ENCODE peak calls at places on chromosome 5, in six cellular contexts. O is H9, R is neuronal stem cell, M is mesenchymal stem cell, I is mesendoderm, Z is H1. Y is an unnamed sample.

GRCh38 chr5:61184708-61185107 is 22.4 kb upstream of the SMIM15 start:
- DNase-seq in O (no peak), R (no peak), M (peak), I (no peak), Z (no peak), Y (peak)

GRCh38 chr5:139394123-139394653 is 716 bp downstream of the PROB1 start:
- DNase-seq in O (peak), R (no peak), M (peak), I (peak), Z (no peak), Y (no peak)

GRCh38 chr5:93620487-93621339 is 37.7 kb downstream of the NR2F1 start:
- DNase-seq in O (peak), R (peak), M (peak), I (peak), Z (no peak), Y (peak)

GRCh38 chr5:32984851-32985250 is 273.7 kb downstream of the NPR3 start:
- DNase-seq in O (no peak), R (no peak), M (no peak), I (no peak), Z (no peak), Y (no peak)

GRCh38 chr5:68544656-68545565 is 329.4 kb downstream of the PIK3R1 start:
- DNase-seq in O (no peak), R (no peak), M (peak), I (peak), Z (no peak), Y (no peak)

GRCh38 chr5:83718195-83718825 is 2.3 kb downstream of the HAPLN1 start:
- DNase-seq in O (peak), R (peak), M (peak), I (peak), Z (no peak), Y (peak)

GRCh38 chr5:137497396-137498290 is 1.5 kb downstream of the SPOCK1 start:
- DNase-seq in O (peak), R (no peak), M (no peak), I (no peak), Z (no peak), Y (no peak)

GRCh38 chr5:149831492-149831891 is 101.4 kb downstream of the PPARGC1B start:
- DNase-seq in O (no peak), R (no peak), M (peak), I (no peak), Z (no peak), Y (peak)

GRCh38 chr5:147348046-147348445 is 113.2 kb downstream of the STK32A start:
- DNase-seq in O (no peak), R (no peak), M (no peak), I (no peak), Z (no peak), Y (no peak)

GRCh38 chr5:75538201-75538600 is 26.5 kb downstream of the POLK start:
- DNase-seq in O (no peak), R (no peak), M (no peak), I (no peak), Z (no peak), Y (no peak)

GRCh38 chr5:147417133-147417813 is 92.6 kb downstream of the DPYSL3 start:
- DNase-seq in O (no peak), R (no peak), M (peak), I (no peak), Z (no peak), Y (no peak)

GRCh38 chr5:9861664-9862256 is 231.6 kb upstream of the TAS2R1 start:
- DNase-seq in O (no peak), R (no peak), M (no peak), I (peak), Z (no peak), Y (no peak)

GRCh38 chr5:57642066-57642465 is 159.5 kb upstream of the ACTBL2 start:
- DNase-seq in O (peak), R (no peak), M (no peak), I (no peak), Z (no peak), Y (no peak)

GRCh38 chr5:43305948-43306563 is 7.2 kb downstream of the HMGCS1 start:
- DNase-seq in O (no peak), R (no peak), M (peak), I (peak), Z (no peak), Y (peak)

GRCh38 chr5:157571357-157571827 is 4.2 kb downstream of the ADAM19 start:
- DNase-seq in O (no peak), R (no peak), M (peak), I (peak), Z (peak), Y (peak)

GRCh38 chr5:172904643-172905345 is 54.4 kb upstream of the RPL26L1 start:
- DNase-seq in O (peak), R (no peak), M (peak), I (peak), Z (no peak), Y (peak)

GRCh38 chr5:108324886-108325285 is 57.0 kb downstream of the FBXL17 start:
- DNase-seq in O (no peak), R (no peak), M (no peak), I (no peak), Z (no peak), Y (no peak)

GRCh38 chr5:7074176-7074575 is 321.8 kb upstream of the ADCY2 start:
- DNase-seq in O (no peak), R (no peak), M (no peak), I (no peak), Z (no peak), Y (no peak)

GRCh38 chr5:35822541-35822940 is 34.1 kb upstream of the IL7R start:
- DNase-seq in O (no peak), R (no peak), M (no peak), I (no peak), Z (no peak), Y (no peak)

GRCh38 chr5:131224387-131225191 is 39.3 kb upstream of the CDC42SE2 start:
- DNase-seq in O (no peak), R (no peak), M (no peak), I (no peak), Z (no peak), Y (no peak)

GRCh38 chr5:8843766-8844165 is 702.1 kb downstream of the SEMA5A start:
- DNase-seq in O (no peak), R (no peak), M (peak), I (no peak), Z (no peak), Y (no peak)

GRCh38 chr5:132238169-132238744 is 10.6 kb upstream of the P4HA2 start:
- DNase-seq in O (peak), R (peak), M (peak), I (peak), Z (no peak), Y (peak)

GRCh38 chr5:120435129-120435528 is 29.0 kb upstream of the PRR16 start:
- DNase-seq in O (no peak), R (no peak), M (no peak), I (no peak), Z (no peak), Y (no peak)

GRCh38 chr5:68455216-68455615 is 239.7 kb downstream of the PIK3R1 start:
- DNase-seq in O (no peak), R (no peak), M (no peak), I (no peak), Z (no peak), Y (no peak)

GRCh38 chr5:34459908-34460307 is 196.2 kb upstream of the RAI14 start:
- DNase-seq in O (no peak), R (no peak), M (no peak), I (peak), Z (no peak), Y (no peak)

GRCh38 chr5:122435738-122436137 is 123.7 kb downstream of the SNCAIP start:
- DNase-seq in O (no peak), R (no peak), M (no peak), I (no peak), Z (no peak), Y (no peak)

GRCh38 chr5:114782869-114783268 is 386.8 kb downstream of the TRIM36 start:
- DNase-seq in O (peak), R (no peak), M (no peak), I (peak), Z (no peak), Y (no peak)

GRCh38 chr5:173963867-173964429 is 25.0 kb upstream of the C5orf47 start:
- DNase-seq in O (peak), R (no peak), M (no peak), I (peak), Z (no peak), Y (no peak)

GRCh38 chr5:158487677-158488076 is 612.0 kb downstream of the EBF1 start:
- DNase-seq in O (no peak), R (no peak), M (no peak), I (no peak), Z (no peak), Y (no peak)

GRCh38 chr5:72387985-72388384 is 67.8 kb downstream of the PTCD2 start:
- DNase-seq in O (no peak), R (no peak), M (peak), I (peak), Z (no peak), Y (no peak)

GRCh38 chr5:74017786-74018211 is 391.8 kb downstream of the ARHGEF28 start:
- DNase-seq in O (no peak), R (no peak), M (peak), I (peak), Z (no peak), Y (peak)

GRCh38 chr5:140336388-140336787 is 10.0 kb downstream of the HBEGF start:
- DNase-seq in O (no peak), R (no peak), M (peak), I (no peak), Z (no peak), Y (no peak)

GRCh38 chr5:42887094-42887493 is 75.4 kb upstream of the SELENOP start:
- DNase-seq in O (no peak), R (no peak), M (no peak), I (no peak), Z (no peak), Y (peak)

GRCh38 chr5:36337592-36337991 is 35.9 kb upstream of the RANBP3L start:
- DNase-seq in O (no peak), R (no peak), M (no peak), I (no peak), Z (no peak), Y (no peak)

GRCh38 chr5:54739371-54739770 is 221.8 kb downstream of the SNX18 start:
- DNase-seq in O (no peak), R (no peak), M (no peak), I (no peak), Z (no peak), Y (no peak)
- H2AK5ac ChIP-seq in O (no peak), R (no peak), M (no peak), I (no peak), Z (no peak), Y (no peak)

DNA sequence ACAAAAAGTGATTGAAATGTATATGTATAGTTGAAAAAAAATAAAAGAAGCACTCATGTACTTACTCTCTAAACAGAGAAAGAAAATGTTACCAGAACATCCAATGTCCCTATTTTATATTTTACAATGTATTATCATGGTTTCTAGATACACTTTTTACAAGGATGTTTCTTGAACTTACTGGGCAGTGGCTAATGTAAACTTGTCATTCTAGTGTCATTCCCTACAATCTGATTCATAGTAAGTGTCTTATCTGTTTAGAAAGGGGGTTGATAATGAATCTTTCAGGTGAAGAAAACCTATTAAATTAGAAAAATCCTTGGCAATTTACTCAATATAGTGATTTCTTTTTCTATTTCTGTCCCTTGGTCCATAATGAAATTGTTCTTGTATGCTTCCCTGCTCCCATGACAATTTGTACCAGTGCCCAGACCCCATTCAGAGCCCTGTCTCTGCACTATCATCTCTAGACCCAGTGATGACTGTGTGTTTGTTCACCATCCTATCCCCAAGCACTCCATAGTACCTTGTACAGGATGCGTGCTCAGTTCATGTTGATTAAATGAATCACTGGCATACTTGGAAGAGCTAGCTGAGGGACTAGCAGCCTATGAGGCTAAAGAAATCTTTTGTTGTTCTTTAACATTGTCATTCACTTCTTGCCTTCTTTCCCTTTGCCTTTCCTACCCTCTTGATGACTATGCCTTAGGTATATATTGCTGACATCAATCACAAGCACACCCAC is 101.2 kb downstream of the HMHB1 start:
- DNase-seq in O (no peak), R (no peak), M (no peak), I (no peak), Z (no peak), Y (no peak)
- H2BK5ac ChIP-seq in O (no peak), R (no peak), M (no peak), I (no peak), Z (no peak), Y (no peak)

GRCh38 chr5:40685191-40685590 is 5.5 kb downstream of the PTGER4 start:
- DNase-seq in O (no peak), R (no peak), M (no peak), I (no peak), Z (no peak), Y (no peak)

GRCh38 chr5:40685952-40686351 is 6.2 kb downstream of the PTGER4 start:
- DNase-seq in O (no peak), R (no peak), M (no peak), I (no peak), Z (no peak), Y (no peak)

GRCh38 chr5:40688127-40688756 is 8.5 kb downstream of the PTGER4 start:
- DNase-seq in O (peak), R (peak), M (peak), I (peak), Z (no peak), Y (peak)

GRCh38 chr5:40689442-40689841 is 9.7 kb downstream of the PTGER4 start:
- DNase-seq in O (no peak), R (no peak), M (peak), I (peak), Z (no peak), Y (peak)

DNA sequence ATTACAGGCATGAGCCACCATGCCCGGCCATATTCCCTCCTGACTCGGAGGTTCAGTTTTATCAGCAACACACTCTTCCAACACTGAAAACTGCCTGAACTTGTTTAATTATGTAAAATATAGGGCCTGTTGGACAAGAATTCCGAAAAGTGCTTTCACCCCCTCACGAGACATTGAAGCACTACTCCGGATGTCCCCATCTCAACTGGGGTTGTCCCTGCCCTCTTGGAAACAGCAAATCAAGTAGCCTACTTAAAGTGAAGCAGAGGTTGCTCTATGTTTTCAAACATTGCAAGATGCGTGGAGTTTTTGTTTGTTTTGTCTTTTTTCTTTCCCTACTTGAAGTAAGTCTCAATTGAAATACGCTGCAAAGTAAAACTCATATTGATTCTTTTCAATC is 7.6 kb downstream of the PTGER4 start:
- DNase-seq in O (no peak), R (no peak), M (no peak), I (no peak), Z (no peak), Y (no peak)
- H2AK5ac ChIP-seq in O (no peak), R (no peak), M (no peak), I (no peak), Z (no peak), Y (no peak)

GRCh38 chr5:65480306-65480865 is 1.3 kb downstream of the ADAMTS6 start:
- DNase-seq in O (no peak), R (no peak), M (peak), I (peak), Z (no peak), Y (peak)
- H2BK5ac ChIP-seq in O (no peak), R (no peak), M (no peak), I (peak), Z (peak), Y (peak)

GRCh38 chr5:318931-319601 is 2.4 kb upstream of the AHRR start:
- DNase-seq in O (no peak), R (no peak), M (no peak), I (no peak), Z (no peak), Y (no peak)
- H2AK5ac ChIP-seq in O (no peak), R (peak), M (peak), I (no peak), Z (no peak), Y (no peak)

DNA sequence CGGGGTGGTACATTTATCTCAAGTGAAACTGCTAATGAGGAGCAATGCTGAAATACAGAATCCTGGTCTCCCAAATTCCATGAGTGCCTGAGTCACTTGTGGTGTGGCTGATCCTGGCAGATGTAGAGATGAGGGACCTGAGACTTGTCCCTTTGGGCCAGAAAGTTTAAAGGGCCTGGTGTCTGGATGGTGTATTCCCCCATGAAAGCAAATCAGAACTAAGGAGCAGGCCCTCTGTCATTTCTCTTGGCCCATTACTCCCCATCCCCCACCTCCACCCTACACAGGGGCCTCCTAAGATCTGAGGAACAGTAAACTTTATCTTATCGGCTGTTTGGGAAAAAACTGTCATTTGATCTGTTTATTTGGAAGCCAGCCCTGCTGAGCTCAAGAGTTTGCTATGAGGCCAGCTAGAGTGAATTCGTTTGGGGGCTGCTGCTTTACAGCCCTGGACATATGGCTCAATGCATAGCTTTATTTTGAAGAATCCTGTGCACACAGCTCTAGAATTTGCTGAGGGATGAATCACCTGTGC is 140.3 kb downstream of the LHFPL2 start:
- DNase-seq in O (no peak), R (no peak), M (peak), I (peak), Z (no peak), Y (no peak)
- H2BK5ac ChIP-seq in O (no peak), R (no peak), M (no peak), I (no peak), Z (no peak), Y (no peak)